ENCODE peak calls at places on chromosomes 13 and 19, in four cellular contexts. J is adrenal gland, B is ovary, A is sciatic nerve. U is an unnamed sample.

GRCh38 chr19:34501339-34502320 is 20.1 kb downstream of the WTIP start:
- DNase-seq in J (peak), B (peak), A (peak), U (peak)

GRCh38 chr19:31761281-31761913 is 412.2 kb upstream of the TSHZ3 start:
- DNase-seq in J (no peak), B (no peak), A (no peak), U (peak)

GRCh38 chr13:71864094-71864980 is 2.7 kb downstream of the DACH1 start:
- DNase-seq in J (peak), B (no peak), A (peak), U (no peak)

GRCh38 chr13:73765651-73766384 is 368.4 kb downstream of the KLF12 start:
- DNase-seq in J (peak), B (peak), A (peak), U (peak)

GRCh38 chr13:101996906-101997408 is 404.9 kb downstream of the FGF14 start:
- DNase-seq in J (no peak), B (no peak), A (no peak), U (no peak)

GRCh38 chr13:19713186-19713965 is 69.4 kb downstream of the PSPC1 start:
- DNase-seq in J (no peak), B (no peak), A (no peak), U (no peak)

GRCh38 chr13:54593504-54593903 is 1564.9 kb downstream of the OLFM4 start:
- DNase-seq in J (no peak), B (no peak), A (no peak), U (no peak)

GRCh38 chr19:45251452-45252354 is 632 bp downstream of the MARK4 start:
- DNase-seq in J (no peak), B (peak), A (no peak), U (peak)

GRCh38 chr13:20128459-20128927 is 32.4 kb downstream of the GJA3 start:
- DNase-seq in J (peak), B (no peak), A (no peak), U (peak)

GRCh38 chr13:109400192-109400591 is 386.2 kb downstream of the IRS2 start:
- DNase-seq in J (no peak), B (no peak), A (no peak), U (no peak)

GRCh38 chr19:8444677-8445487 is at the start of gene HNRNPM:
- DNase-seq in J (peak), B (peak), A (peak), U (peak)

GRCh38 chr19:33085570-33086128 is 4.7 kb downstream of the GPATCH1 start:
- DNase-seq in J (no peak), B (no peak), A (no peak), U (no peak)

GRCh38 chr19:45621976-45622503 is 17.2 kb downstream of the EML2 start:
- DNase-seq in J (no peak), B (no peak), A (no peak), U (no peak)

GRCh38 chr13:114132419-114133121 is at the start of gene RASA3:
- DNase-seq in J (peak), B (peak), A (peak), U (peak)